ENCODE peak calls at places on chromosomes 16 and 17, in four cellular contexts. F, U, G and T are unnamed samples.

GRCh38 chr16:46830417-46830901 is 521 bp downstream of the C16orf87 start:
- DNase-seq in F (no peak), U (no peak), G (peak), T (no peak)

GRCh38 chr16:73321942-73322341 is 274.0 kb upstream of the ZFHX3 start:
- DNase-seq in F (no peak), U (no peak), G (no peak), T (no peak)

GRCh38 chr16:14238756-14239155 is 167.6 kb downstream of the MRTFB start:
- DNase-seq in F (no peak), U (no peak), G (no peak), T (no peak)

GRCh38 chr17:57136355-57136754 is 51.3 kb downstream of the AKAP1 start:
- DNase-seq in F (no peak), U (no peak), G (no peak), T (no peak)

GRCh38 chr16:15777533-15778203 is 79.2 kb downstream of the MYH11 start:
- DNase-seq in F (no peak), U (no peak), G (no peak), T (peak)

GRCh38 chr16:85798901-85799496 is 345 bp downstream of the EMC8 start:
- DNase-seq in F (no peak), U (no peak), G (peak), T (peak)

GRCh38 chr16:12874135-12874534 is 27.3 kb upstream of the SHISA9 start:
- DNase-seq in F (no peak), U (no peak), G (no peak), T (no peak)

GRCh38 chr16:16004314-16004749 is 54.9 kb downstream of the ABCC1 start:
- DNase-seq in F (no peak), U (no peak), G (no peak), T (peak)

GRCh38 chr17:10019941-10020403 is 114.9 kb upstream of the RCVRN start:
- DNase-seq in F (no peak), U (no peak), G (no peak), T (no peak)

DNA sequence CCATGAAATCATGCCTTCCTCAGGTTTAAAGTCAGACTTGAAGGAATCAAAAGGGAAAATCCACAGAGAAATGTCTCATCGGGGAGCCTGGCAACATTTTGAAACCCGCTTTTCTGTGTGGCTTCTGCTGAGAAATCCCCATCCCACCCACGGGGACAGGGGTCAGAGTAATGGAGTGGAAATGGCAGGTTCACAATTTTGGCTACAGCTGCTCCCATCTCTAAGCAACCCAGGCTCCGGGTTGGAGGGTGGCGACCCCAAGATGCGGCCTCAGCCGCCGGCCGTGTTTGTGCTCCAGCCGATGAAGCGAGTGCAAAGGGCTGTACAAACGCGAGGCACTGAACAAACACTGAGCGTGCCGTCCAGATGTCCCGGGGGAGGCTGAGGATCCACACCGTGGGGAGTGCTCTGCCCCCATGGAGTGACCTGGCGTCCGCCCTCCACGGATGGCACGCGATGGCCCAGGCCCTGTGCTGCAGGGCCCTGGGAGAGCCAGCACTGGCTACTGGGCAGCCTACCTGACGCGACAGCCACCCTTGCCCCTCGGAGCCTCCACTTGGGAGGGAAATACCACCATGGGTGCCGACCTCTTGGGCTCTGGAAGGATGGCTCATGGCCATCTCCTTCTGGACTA is 22.2 kb downstream of the SLC43A2 start:
- DNase-seq in F (peak), U (no peak), G (no peak), T (no peak)
- H3K27ac ChIP-seq in F (no peak), U (peak), G (peak), T (no peak)

GRCh38 chr16:3576211-3576610 is 992 bp downstream of the NLRC3 start:
- DNase-seq in F (no peak), U (no peak), G (no peak), T (no peak)
- H3K4me3 ChIP-seq in F (no peak), U (no peak), G (peak), T (no peak)

DNA sequence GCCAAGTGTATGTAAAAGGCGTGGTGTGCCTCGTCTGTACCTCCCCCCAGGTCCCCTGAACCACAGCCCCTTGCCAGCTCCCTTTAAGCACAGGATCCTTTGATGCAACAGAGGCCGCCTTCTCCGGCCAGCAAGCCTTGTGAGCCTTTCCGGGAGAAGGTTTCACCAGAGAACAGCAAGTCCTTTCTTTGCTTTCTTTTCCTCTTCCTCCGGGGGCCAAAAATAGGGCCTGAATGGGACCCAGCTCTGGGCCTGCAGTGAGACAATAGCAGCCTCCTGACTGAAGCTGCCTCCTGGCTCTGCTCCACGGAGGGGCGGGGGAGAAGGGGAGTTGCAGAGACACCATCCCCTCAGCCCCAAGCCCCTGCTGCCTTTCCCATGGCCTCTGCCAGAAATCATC is 9.0 kb downstream of the ADGRG1 start:
- DNase-seq in F (no peak), U (peak), G (no peak), T (no peak)
- H3K27ac ChIP-seq in F (no peak), U (peak), G (peak), T (no peak)

DNA sequence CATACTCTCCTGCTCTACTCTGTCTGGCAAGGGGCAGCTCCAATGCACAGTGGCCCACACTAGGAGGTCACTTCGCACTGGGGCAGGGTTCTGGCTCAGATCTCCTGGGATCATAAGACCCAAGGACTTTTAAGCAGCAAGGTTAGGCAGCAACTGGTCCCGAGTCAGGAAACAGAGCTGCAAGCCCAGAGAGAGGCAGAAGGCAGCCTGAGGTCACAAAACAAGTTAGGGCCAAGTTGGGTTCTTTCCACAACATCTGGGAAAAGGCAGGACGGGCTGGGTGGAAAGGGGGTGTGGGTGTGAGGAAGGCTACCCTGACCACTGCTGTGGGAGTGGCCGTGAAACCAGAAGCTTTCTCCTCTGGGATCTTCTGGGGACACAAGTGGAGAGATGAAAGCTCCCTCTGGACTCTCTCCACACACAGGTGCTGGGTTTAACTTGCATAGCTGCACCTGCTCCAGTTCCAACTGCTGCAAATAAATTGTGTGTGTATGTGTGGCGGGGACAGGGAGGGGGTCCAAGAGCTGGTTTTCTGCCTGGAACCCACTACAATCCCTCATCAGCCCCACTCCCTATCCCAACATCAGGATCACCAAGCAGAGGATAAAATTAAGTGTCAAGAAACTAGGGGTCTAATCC is 8.0 kb upstream of the TSPOAP1 start:
- DNase-seq in F (no peak), U (no peak), G (peak), T (no peak)
- H3K4me3 ChIP-seq in F (no peak), U (no peak), G (peak), T (no peak)

GRCh38 chr17:35236821-35237220 is 6.1 kb upstream of the SLFN5 start:
- DNase-seq in F (no peak), U (no peak), G (no peak), T (no peak)
- H3K27ac ChIP-seq in F (no peak), U (no peak), G (no peak), T (no peak)

GRCh38 chr17:19387921-19388521 is 1.0 kb upstream of the MFAP4 start:
- DNase-seq in F (no peak), U (no peak), G (no peak), T (peak)

GRCh38 chr17:19384723-19385391 is 2.1 kb downstream of the MFAP4 start:
- DNase-seq in F (peak), U (peak), G (peak), T (peak)

GRCh38 chr17:19386974-19387920 is at the start of gene MFAP4:
- DNase-seq in F (peak), U (no peak), G (no peak), T (peak)

GRCh38 chr17:19388791-19389190 is 1.8 kb upstream of the MFAP4 start:
- DNase-seq in F (no peak), U (no peak), G (no peak), T (peak)

GRCh38 chr17:19386276-19386863 is 620 bp downstream of the MFAP4 start:
- DNase-seq in F (peak), U (no peak), G (peak), T (peak)
- H3K4me3 ChIP-seq in F (peak), U (no peak), G (peak), T (peak)

GRCh38 chr17:144936-145670 is 7.7 kb downstream of the SCGB1C2 start:
- DNase-seq in F (peak), U (peak), G (peak), T (no peak)
- H3K27ac ChIP-seq in F (no peak), U (no peak), G (no peak), T (no peak)

GRCh38 chr17:30823425-30823824 is 1.1 kb downstream of the CRLF3 start:
- DNase-seq in F (no peak), U (no peak), G (no peak), T (no peak)

GRCh38 chr17:30824356-30825145 is at the start of gene CRLF3:
- DNase-seq in F (peak), U (peak), G (peak), T (peak)

GRCh38 chr17:30819941-30820705 is 4.4 kb downstream of the CRLF3 start:
- DNase-seq in F (no peak), U (no peak), G (no peak), T (no peak)

GRCh38 chr17:30824002-30824355 is 513 bp downstream of the CRLF3 start:
- DNase-seq in F (peak), U (no peak), G (no peak), T (peak)

GRCh38 chr17:30821751-30822723 is 2.5 kb downstream of the CRLF3 start:
- DNase-seq in F (no peak), U (no peak), G (no peak), T (no peak)
- H3K4me3 ChIP-seq in F (no peak), U (peak), G (peak), T (no peak)

DNA sequence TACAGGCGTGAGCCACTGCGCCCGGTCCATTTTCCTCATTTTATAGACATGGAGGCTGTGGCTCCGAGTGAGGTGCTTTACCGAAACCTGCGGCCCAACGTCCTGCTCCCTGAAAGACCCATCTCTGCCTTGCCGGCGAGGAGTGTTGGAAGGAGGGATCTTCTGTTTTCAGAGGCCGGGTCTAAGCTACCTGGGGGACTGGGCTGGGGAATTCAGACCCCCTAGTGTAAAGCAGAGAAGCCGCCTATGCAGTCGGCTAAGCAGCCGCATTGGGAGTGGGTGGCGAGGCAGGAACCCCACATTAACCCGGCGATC is 16.3 kb downstream of the MEOX1 start:
- DNase-seq in F (no peak), U (no peak), G (no peak), T (no peak)
- H3K27ac ChIP-seq in F (peak), U (no peak), G (peak), T (no peak)

DNA sequence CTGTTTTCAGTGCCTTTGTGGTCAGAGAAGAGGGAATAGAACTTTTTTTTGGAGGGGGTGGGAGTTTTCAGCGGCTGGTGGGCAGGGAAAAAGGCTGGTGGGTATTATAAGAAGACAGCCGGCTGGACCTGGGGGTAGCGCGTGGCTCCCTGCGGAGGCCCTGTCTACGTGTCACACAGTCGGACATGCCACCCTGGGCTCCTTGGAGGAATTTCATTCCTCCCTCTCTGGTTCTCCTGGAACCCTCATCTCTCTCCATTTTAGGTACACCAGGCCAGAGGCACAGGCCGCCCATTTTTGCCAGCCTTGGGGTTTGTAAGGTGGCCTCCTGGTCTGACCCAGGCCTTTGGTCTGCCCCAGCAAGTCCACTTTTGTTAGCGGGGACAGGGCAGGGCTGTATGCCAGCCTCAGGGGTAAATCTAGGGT is 908 bp downstream of the FKBP10 start:
- DNase-seq in F (no peak), U (no peak), G (no peak), T (no peak)
- H3K4me3 ChIP-seq in F (peak), U (no peak), G (no peak), T (peak)